ENCODE peak calls at places on chromosomes 6 and 20, in six cellular contexts. Z, D, A, R, X and I are unnamed samples.

GRCh38 chr20:41182296-41183212 is 45.2 kb downstream of the PLCG1 start:
- DNase-seq in A (no peak), Z (no peak), R (no peak), D (peak; percentile 14), X (peak; percentile 59), I (no peak)

GRCh38 chr6:38599261-38599660 is 40.5 kb downstream of the BTBD9 start:
- DNase-seq in R (no peak), D (no peak), X (no peak), Z (no peak), A (no peak), I (no peak)

GRCh38 chr6:42403831-42404230 is 47.9 kb downstream of the TRERF1 start:
- DNase-seq in R (no peak), D (no peak), X (no peak), Z (no peak), A (no peak), I (no peak)

GRCh38 chr6:32432050-32432450 is 7.6 kb upstream of the HLA-DRA start:
- DNase-seq in R (no peak), D (no peak), A (peak; percentile 56), X (no peak), Z (no peak), I (no peak)

GRCh38 chr20:3203315-3204123 is 963 bp downstream of the DDRGK1 start:
- DNase-seq in D (peak; percentile 19), R (no peak), X (peak; percentile 83), A (peak; percentile 56), Z (no peak), I (no peak)

GRCh38 chr6:144234935-144235334 is 50.2 kb upstream of the UTRN start:
- DNase-seq in R (peak; percentile 20), D (no peak), X (no peak), Z (no peak), A (peak; percentile 67), I (no peak)

GRCh38 chr6:140766999-140767398 is 1365.7 kb upstream of the GJE1 start:
- DNase-seq in A (no peak), Z (no peak), X (no peak), R (no peak), D (no peak), I (no peak)

GRCh38 chr6:348860-349396 is 42.6 kb upstream of the IRF4 start:
- DNase-seq in X (peak; percentile 80), Z (no peak), A (no peak), D (no peak), R (no peak), I (no peak)

GRCh38 chr20:37395921-37396519 is 50.1 kb downstream of the SRC start:
- DNase-seq in R (no peak), D (no peak), X (no peak), Z (peak; percentile 65), A (peak; percentile 81), I (no peak)

GRCh38 chr20:64138276-64138815 is 25.9 kb upstream of the MYT1 start:
- DNase-seq in D (no peak), Z (no peak), X (peak; percentile 34), A (no peak), R (no peak), I (no peak)

DNA sequence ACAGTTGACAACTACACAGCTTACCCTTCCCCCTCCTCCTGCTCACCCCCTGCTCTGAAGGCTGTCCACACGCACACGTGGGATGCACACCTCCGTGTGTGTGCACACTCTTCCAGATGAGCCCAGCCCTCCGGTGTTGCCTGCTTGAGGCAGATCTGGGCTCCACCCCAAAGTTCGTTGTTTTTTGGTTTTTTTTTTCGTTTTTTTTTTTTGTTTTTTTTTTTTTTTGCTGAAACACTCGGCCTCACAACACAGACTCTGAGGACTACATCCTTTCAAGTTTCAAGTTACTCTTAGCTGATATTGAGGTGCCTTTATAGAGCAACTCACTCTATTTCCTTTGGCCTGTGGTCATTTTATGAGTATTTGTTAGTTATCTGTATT is 88.2 kb downstream of the RREB1 start:
- DNase-seq in R (no peak), Z (no peak), D (no peak), X (no peak), A (no peak), I (no peak)
- H3K27ac ChIP-seq in R (no peak overlapping the region), Z (no peak overlapping the region), D (no peak overlapping the region), X (no peak overlapping the region), A (peak overlapping the region; percentile 9), I (no peak overlapping the region)

GRCh38 chr20:36018208-36018988 is 50.0 kb downstream of the CNBD2 start:
- DNase-seq in R (no peak), Z (no peak), X (peak; percentile 16), D (no peak), A (no peak), I (no peak)
- H3K27ac ChIP-seq in R (no peak overlapping the region), Z (peak overlapping the region; percentile 48), X (no peak overlapping the region), D (no peak overlapping the region), A (no peak overlapping the region), I (no peak overlapping the region)

DNA sequence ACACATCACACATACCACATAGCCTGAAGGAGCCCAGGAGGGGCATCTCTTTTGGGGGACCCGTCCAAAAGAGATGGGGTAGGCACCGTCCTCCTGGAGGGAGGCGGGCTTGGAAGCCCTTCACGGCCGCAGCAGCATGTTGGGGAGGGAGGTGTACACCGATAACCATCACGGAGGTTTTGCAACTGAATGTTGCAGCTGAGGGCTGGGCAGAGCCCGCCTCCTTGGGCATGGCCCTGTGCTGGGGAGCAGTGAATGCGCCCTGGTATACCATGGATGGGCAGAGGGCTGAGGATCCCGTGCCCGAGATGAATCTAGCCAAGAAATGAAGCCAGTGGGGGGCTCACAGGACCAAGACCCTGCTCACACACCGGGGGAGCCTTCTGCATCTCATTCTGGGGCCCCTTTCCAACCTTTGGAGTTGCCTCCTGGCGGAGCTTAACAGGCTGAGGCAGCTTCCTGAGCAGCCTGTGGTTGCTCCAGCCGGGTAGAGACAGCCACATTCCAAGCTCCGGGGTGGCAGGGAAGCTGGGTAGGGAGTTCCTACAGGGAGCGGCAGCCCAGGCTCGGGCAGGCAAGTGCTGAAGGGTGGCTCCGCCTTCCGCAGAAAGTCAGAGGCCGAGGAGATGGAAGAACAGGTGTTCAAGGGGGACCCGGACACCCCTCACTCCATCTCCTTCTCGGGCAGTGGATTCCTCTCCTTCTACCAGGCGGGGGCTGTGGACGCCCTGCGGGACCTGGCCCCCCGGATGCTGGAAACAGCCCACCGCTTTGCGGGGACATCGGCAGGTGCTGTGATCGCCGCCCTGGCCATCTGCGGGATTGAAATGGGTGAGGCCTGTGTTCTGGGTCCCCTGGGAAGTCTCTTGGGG is at the start of gene PNPLA1:
- DNase-seq in X (no peak), Z (peak; percentile 50), D (no peak), A (peak; percentile 51), R (no peak), I (no peak)
- H3K27ac ChIP-seq in X (no peak within 1 kb of the TSS), Z (no peak within 1 kb of the TSS), D (no peak within 1 kb of the TSS), A (no peak within 1 kb of the TSS), R (no peak within 1 kb of the TSS), I (no peak within 1 kb of the TSS)

GRCh38 chr6:47156196-47156595 is 114.1 kb upstream of the ADGRF1 start:
- DNase-seq in X (no peak), R (no peak), A (no peak), Z (no peak), D (no peak), I (no peak)
- H3K27ac ChIP-seq in X (no peak overlapping the region), R (no peak overlapping the region), A (no peak overlapping the region), Z (no peak overlapping the region), D (no peak overlapping the region), I (no peak overlapping the region)

DNA sequence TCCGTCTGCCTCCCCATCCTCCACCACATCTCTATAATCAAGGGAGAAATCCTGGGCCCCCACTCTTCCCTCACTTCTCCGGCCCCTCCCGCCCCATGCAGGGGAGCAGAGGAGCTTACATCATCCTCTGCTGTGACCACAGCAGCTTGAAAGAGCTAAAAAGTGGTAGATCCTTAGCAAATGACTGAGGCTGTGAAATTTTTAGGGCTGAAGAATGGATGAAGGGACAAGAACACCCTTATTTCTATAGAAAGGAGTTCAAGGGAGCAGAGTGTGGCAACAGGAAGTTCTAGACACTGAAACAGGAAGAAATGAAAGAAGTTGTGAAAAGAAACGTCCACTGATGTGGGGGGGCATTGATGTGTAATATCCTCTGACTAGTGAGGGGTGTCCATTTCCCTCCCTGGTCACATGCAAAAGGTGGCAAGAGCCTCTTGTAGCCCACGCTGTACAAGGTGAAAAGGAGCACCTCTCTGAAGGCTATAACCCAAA is 380.2 kb upstream of the JARID2 start:
- DNase-seq in X (no peak), D (peak; percentile 45), Z (peak; percentile 66), A (no peak), R (no peak), I (no peak)
- H3K27ac ChIP-seq in X (peak overlapping the region; percentile 57), D (no peak overlapping the region), Z (peak overlapping the region; percentile 2), A (no peak overlapping the region), R (no peak overlapping the region), I (no peak overlapping the region)

GRCh38 chr20:1264727-1265126 is 1.4 kb upstream of the SNPH start:
- DNase-seq in Z (no peak), R (no peak), X (no peak), D (no peak), A (no peak), I (no peak)
- H3K27ac ChIP-seq in Z (no peak overlapping the region), R (no peak overlapping the region), X (no peak overlapping the region), D (no peak overlapping the region), A (no peak overlapping the region), I (no peak overlapping the region)